ENCODE peak calls at places on chromosome 11, in five cellular contexts. E is pancreas, Q is IMR-90, H is body of pancreas, O is endodermal cell. X is an unnamed sample. For H3K4me1, the result is how much of the 10 kb centered on the place peaks cover.

GRCh38 chr11:46918087-46918751 is at the start of gene LRP4:
- DNase-seq in E (peak), Q (no peak), H (peak), O (peak), X (peak)

GRCh38 chr11:45655347-45655756 is 10.1 kb downstream of the CHST1 start:
- DNase-seq in O (peak), Q (peak), E (peak), H (peak), X (peak)

GRCh38 chr11:43708776-43709175 is 28.2 kb downstream of the HSD17B12 start:
- DNase-seq in H (no peak), O (no peak), Q (no peak), E (no peak), X (no peak)

GRCh38 chr11:126533560-126533959 is 178.1 kb downstream of the ST3GAL4 start:
- DNase-seq in H (no peak), Q (no peak), O (no peak), E (no peak), X (no peak)

GRCh38 chr11:22832315-22833041 is 2.9 kb upstream of the SVIP start:
- DNase-seq in H (no peak), Q (no peak), E (no peak), O (no peak), X (no peak)

GRCh38 chr11:13760115-13760514 is 91.6 kb downstream of the FAR1 start:
- DNase-seq in E (no peak), Q (peak), H (no peak), O (no peak), X (no peak)

GRCh38 chr11:64564947-64565889 is 25.8 kb upstream of the SLC22A12 start:
- DNase-seq in H (no peak), Q (no peak), E (no peak), O (peak), X (no peak)

GRCh38 chr11:134725939-134726639 is 314.0 kb upstream of the B3GAT1 start:
- DNase-seq in E (peak), Q (no peak), O (peak), H (peak), X (no peak)

GRCh38 chr11:35463211-35463810 is 44.0 kb upstream of the SLC1A2 start:
- DNase-seq in O (no peak), Q (no peak), E (no peak), H (no peak), X (no peak)

GRCh38 chr11:70537576-70538571 is 139.5 kb downstream of the CTTN start:
- DNase-seq in E (peak), Q (no peak), O (no peak), H (no peak), X (no peak)

GRCh38 chr11:122319842-122320555 is 204.0 kb upstream of the BLID start:
- DNase-seq in H (no peak), E (no peak), Q (no peak), O (no peak), X (no peak)

GRCh38 chr11:78290293-78291176 is 101.8 kb downstream of the USP35 start:
- DNase-seq in Q (peak), E (no peak), O (no peak), H (no peak), X (no peak)

DNA sequence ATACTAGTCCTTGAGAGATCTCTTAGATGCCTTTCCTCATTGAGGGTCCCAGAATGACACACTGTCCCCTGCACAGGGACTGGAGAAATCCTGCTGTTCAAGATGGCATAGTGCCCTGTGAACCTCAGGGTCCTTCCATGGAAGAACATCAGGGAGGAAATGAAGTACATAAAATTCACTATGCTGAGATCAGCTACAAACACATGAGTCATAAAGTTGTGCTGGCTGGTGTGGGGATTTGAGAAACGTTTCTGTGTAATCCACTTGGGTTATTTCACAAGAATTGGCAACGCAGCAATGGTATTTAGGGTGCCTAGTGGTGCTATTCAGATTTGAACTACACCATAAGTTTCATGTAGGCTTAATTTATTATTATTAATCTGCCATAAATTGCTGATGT is 174.4 kb downstream of the MAML2 start:
- DNase-seq in Q (peak), O (no peak), H (peak), E (no peak), X (no peak)
- TF ChIP-seq CTCF in Q (no peak), O (no peak), H (no peak), E (no peak), X (no peak)

DNA sequence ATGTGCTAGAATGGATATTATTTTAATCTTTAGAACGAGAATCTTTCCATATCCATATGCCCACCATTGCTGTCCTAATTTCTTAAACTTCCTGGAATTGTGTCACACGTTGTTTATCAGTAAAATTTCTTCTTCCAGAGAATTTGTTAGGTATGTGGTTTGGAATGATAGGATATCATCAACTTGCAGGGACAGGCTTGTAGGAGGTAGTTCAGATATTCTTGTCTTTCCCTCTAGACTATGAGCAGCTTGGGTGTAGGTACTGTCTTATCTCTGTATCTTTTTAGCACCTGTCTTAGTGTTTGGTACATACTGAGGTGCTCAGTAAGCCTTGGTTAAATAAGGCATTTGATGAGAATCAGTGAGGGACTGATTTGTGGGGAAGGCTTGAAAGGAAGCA is 3.4 kb downstream of the CTNND1 start:
- DNase-seq in H (no peak), E (no peak), O (no peak), Q (no peak), X (no peak)
- H3K4me3 ChIP-seq in H (no peak), E (peak), O (peak), Q (peak), X (peak)

GRCh38 chr11:72745925-72746550 is 6.2 kb downstream of the ARAP1 start:
- DNase-seq in E (no peak), O (no peak), Q (no peak), H (no peak), X (no peak)

GRCh38 chr11:72750086-72750485 is 2.1 kb downstream of the ARAP1 start:
- DNase-seq in E (no peak), Q (no peak), H (no peak), O (no peak), X (peak)

GRCh38 chr11:72746821-72747220 is 5.4 kb downstream of the ARAP1 start:
- DNase-seq in H (no peak), Q (no peak), E (no peak), O (no peak), X (peak)

GRCh38 chr11:72745511-72745910 is 6.7 kb downstream of the ARAP1 start:
- DNase-seq in Q (no peak), E (no peak), O (no peak), H (no peak), X (peak)

GRCh38 chr11:72747456-72747855 is 4.8 kb downstream of the ARAP1 start:
- DNase-seq in H (no peak), O (no peak), E (no peak), Q (no peak), X (no peak)
- H3K4me1 ChIP-seq in H (under half), O (under half), E (under half), Q (under half), X (under half)

GRCh38 chr11:75399344-75400109 is at the start of gene RPS3:
- DNase-seq in Q (peak), E (peak), O (peak), H (peak), X (peak)
- TF ChIP-seq CTCF in Q (peak), E (no peak), O (peak), H (no peak), X (peak)

X was measured in psoas muscle.